ENCODE peak calls at places on chromosomes 3 and 15, in four cellular contexts. F is esophagus muscularis mucosa, L is MM.1S, K is SK-N-SH. M is an unnamed sample.

GRCh38 chr15:38312190-38312589 is 59.6 kb downstream of the SPRED1 start:
- DNase-seq in F (no peak), L (no peak), K (no peak), M (no peak)

GRCh38 chr15:94722025-94722636 is 490.8 kb downstream of the MCTP2 start:
- DNase-seq in F (no peak), L (no peak), K (no peak), M (no peak)

GRCh38 chr15:78437107-78437761 is 782 bp upstream of the IREB2 start:
- DNase-seq in F (no peak), L (no peak), K (peak), M (no peak)

GRCh38 chr3:64908292-64908691 is 220.5 kb upstream of the ADAMTS9 start:
- DNase-seq in F (no peak), L (no peak), K (no peak), M (no peak)

GRCh38 chr3:184737641-184738518 is 26.0 kb upstream of the MAGEF1 start:
- DNase-seq in F (no peak), L (no peak), K (no peak), M (no peak)

GRCh38 chr3:189513281-189514151 is 117.7 kb upstream of the TP63 start:
- DNase-seq in F (no peak), L (no peak), K (no peak), M (no peak)

GRCh38 chr3:69869643-69870042 is 129.9 kb upstream of the SAMMSON start:
- DNase-seq in F (no peak), L (no peak), K (no peak), M (no peak)

GRCh38 chr3:46091046-46091445 is 63.8 kb upstream of the XCR1 start:
- DNase-seq in F (peak), L (no peak), K (no peak), M (no peak)

GRCh38 chr3:113546414-113546893 is 14.1 kb downstream of the SIDT1 start:
- DNase-seq in F (no peak), L (peak), K (no peak), M (no peak)

GRCh38 chr3:15120986-15121385 is 22.0 kb upstream of the RBSN start:
- DNase-seq in F (no peak), L (peak), K (no peak), M (no peak)

GRCh38 chr3:5464684-5465083 is 277.2 kb downstream of the EDEM1 start:
- DNase-seq in F (no peak), L (no peak), K (no peak), M (no peak)

GRCh38 chr15:92011611-92012367 is 158.3 kb downstream of the SLCO3A1 start:
- DNase-seq in F (no peak), L (no peak), K (no peak), M (no peak)

GRCh38 chr3:61521229-61521628 is 40.1 kb upstream of the PTPRG start:
- DNase-seq in F (no peak), L (peak), K (no peak), M (no peak)

GRCh38 chr3:124277516-124277890 is 285.6 kb upstream of the ROPN1 start:
- DNase-seq in F (no peak), L (no peak), K (no peak), M (no peak)

GRCh38 chr3:111715911-111716523 is 120.9 kb upstream of the ZBED2 start:
- DNase-seq in F (peak), L (peak), K (peak), M (no peak)

GRCh38 chr3:12955651-12956315 is 114.4 kb upstream of the RPL32 start:
- DNase-seq in F (no peak), L (no peak), K (no peak), M (no peak)

GRCh38 chr3:81279481-81280273 is 481.8 kb downstream of the GBE1 start:
- DNase-seq in F (no peak), L (no peak), K (no peak), M (no peak)

GRCh38 chr3:60652829-60653228 is 598.4 kb downstream of the FHIT start:
- DNase-seq in F (no peak), L (no peak), K (no peak), M (no peak)

GRCh38 chr3:69865920-69866679 is 126.8 kb downstream of the MITF start:
- DNase-seq in F (no peak), L (no peak), K (peak), M (no peak)

GRCh38 chr3:57998366-57999283 is 9.6 kb upstream of the FLNB start:
- DNase-seq in F (no peak), L (peak), K (peak), M (no peak)

GRCh38 chr15:84826369-84826823 is 9.2 kb downstream of the ALPK3 start:
- DNase-seq in F (no peak), L (no peak), K (no peak), M (no peak)

GRCh38 chr3:141336672-141337522 is 31.4 kb upstream of the ZBTB38 start:
- DNase-seq in F (no peak), L (no peak), K (no peak), M (no peak)

GRCh38 chr15:38169982-38170381 is 82.7 kb upstream of the SPRED1 start:
- DNase-seq in F (no peak), L (no peak), K (no peak), M (no peak)

GRCh38 chr15:57681011-57681410 is 25.5 kb upstream of the POLR2M start:
- DNase-seq in F (no peak), L (no peak), K (no peak), M (no peak)

GRCh38 chr3:26100176-26100575 is 310.3 kb downstream of the OXSM start:
- DNase-seq in F (no peak), L (no peak), K (no peak), M (no peak)

GRCh38 chr3:154235330-154235729 is 89.0 kb downstream of the DHX36 start:
- DNase-seq in F (no peak), L (no peak), K (no peak), M (no peak)

GRCh38 chr3:134061401-134061800 is 31.7 kb upstream of the SLCO2A1 start:
- DNase-seq in F (no peak), L (no peak), K (no peak), M (peak)

DNA sequence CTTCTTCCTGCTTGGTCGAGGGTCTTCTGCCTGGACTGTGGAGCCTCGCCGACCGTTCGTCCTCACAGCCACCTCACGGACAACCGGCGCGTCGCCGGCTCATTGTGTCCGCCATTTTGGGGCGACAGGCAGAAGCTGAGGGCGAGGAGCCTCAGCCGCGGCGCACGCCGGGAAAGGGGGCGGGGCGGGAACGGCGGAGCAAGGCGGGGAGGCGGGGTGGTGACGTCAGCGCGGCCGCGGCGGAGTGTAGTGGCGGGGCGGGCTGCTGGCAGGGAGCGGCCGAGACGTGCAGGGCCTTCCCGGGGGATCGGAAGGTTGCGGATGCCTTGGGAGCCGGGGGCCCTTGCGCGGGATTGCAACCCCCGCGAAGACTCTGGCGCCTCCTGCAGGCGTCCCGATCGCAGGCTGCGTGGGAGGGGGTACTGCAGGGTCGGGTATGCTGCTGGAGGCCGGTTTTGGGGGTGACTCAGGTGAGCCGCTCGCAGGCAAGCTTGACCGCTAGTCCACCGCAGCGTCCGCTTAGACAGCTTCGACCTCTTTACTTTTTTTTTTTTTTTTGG is at the start of gene WDR82:
- DNase-seq in F (peak), L (peak), K (peak), M (peak)
- TF ChIP-seq CTCF in F (peak), L (peak), K (peak), M (peak)

GRCh38 chr15:25691544-25692430 is 171.3 kb downstream of the ATP10A start:
- DNase-seq in F (no peak), L (no peak), K (no peak), M (no peak)
- TF ChIP-seq CTCF in F (peak), L (no peak), K (peak), M (peak)

GRCh38 chr3:73028803-73029202 is 32.2 kb downstream of the PPP4R2 start:
- DNase-seq in F (no peak), L (no peak), K (no peak), M (no peak)
- TF ChIP-seq CTCF in F (no peak), L (no peak), K (no peak), M (no peak)

DNA sequence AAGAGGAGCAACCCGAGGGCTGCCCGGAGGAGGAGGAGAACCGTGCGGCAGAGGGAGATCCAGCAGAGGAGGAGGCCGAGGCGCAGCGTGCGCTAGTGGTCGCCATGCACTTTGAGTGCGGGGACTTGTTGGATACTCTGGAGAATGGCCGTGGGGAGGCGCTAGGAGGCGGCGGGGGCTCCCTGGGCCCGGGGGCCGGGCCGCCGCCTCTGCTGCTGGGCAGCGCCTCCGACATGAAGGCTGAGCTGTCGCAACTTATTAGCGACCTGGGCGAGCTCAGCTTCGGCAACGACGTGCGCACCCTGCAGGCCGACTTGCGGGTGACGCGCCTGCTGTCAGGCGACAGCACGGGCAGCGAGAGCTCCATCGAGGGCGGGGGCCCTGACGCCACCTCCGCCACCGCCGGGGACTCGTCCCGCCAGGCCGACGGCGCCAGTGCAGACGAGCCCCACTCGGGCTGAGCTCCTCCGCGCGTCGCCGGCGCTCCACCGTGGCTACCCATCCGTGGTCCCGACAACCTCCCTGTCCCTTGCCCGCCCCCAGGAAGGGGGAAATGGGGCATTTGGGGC is 2.0 kb downstream of the FAM43A start:
- DNase-seq in F (no peak), L (peak), K (peak), M (peak)
- TF ChIP-seq CTCF in F (peak), L (peak), K (no peak), M (peak)